ENCODE peak calls at places on chromosomes 7 and 10, in eight cellular contexts. I is K562, Z is GM12892, M is lower leg skin, S is IMR-90, H is suprapubic skin, L is upper lobe of left lung, R is adrenal gland. D is an unnamed sample.

GRCh38 chr10:77526861-77527617 is 110.6 kb downstream of the KCNMA1 start:
- DNase-seq in H (no peak), R (no peak), M (peak), L (no peak), I (no peak), S (no peak), Z (no peak), D (no peak)

GRCh38 chr7:70674268-70675025 is 457.5 kb upstream of the GALNT17 start:
- DNase-seq in S (no peak), L (no peak), I (no peak), M (no peak), R (no peak), H (no peak), Z (no peak), D (no peak)

GRCh38 chr10:34290412-34291082 is 524.5 kb downstream of the PARD3 start:
- DNase-seq in H (no peak), I (no peak), L (no peak), Z (no peak), S (peak), R (peak), M (no peak), D (peak)

GRCh38 chr10:77333610-77334340 is 303.8 kb downstream of the KCNMA1 start:
- DNase-seq in H (no peak), M (no peak), L (no peak), S (peak), I (no peak), R (no peak), Z (no peak), D (no peak)

GRCh38 chr7:112347088-112347487 is 103.2 kb upstream of the IFRD1 start:
- DNase-seq in M (no peak), R (no peak), L (no peak), S (no peak), Z (no peak), I (no peak), H (no peak), D (no peak)

GRCh38 chr7:142868188-142868811 is 13.4 kb downstream of the EPHB6 start:
- DNase-seq in L (peak), S (no peak), I (no peak), H (no peak), R (no peak), Z (no peak), M (peak), D (no peak)

GRCh38 chr7:156545989-156546388 is 94.6 kb upstream of the RNF32 start:
- DNase-seq in L (no peak), Z (no peak), M (no peak), H (no peak), S (no peak), R (no peak), I (no peak), D (no peak)

GRCh38 chr10:99834410-99834809 is 52.0 kb downstream of the ABCC2 start:
- DNase-seq in H (no peak), M (no peak), L (no peak), Z (no peak), I (no peak), S (peak), R (no peak), D (no peak)

GRCh38 chr10:44373341-44373995 is 11.4 kb downstream of the CXCL12 start:
- DNase-seq in I (no peak), H (no peak), R (no peak), S (no peak), L (peak), M (no peak), Z (no peak), D (no peak)

GRCh38 chr10:33066558-33067236 is 108.7 kb upstream of the ITGB1 start:
- DNase-seq in S (peak), M (no peak), Z (no peak), H (no peak), I (no peak), L (no peak), R (peak), D (no peak)

GRCh38 chr10:22325272-22325947 is 4.5 kb downstream of the BMI1 start:
- DNase-seq in R (peak), S (peak), H (peak), I (peak), Z (peak), L (peak), M (peak), D (peak)

GRCh38 chr10:97038688-97039087 is 147.1 kb downstream of the SLIT1 start:
- DNase-seq in S (no peak), I (no peak), Z (no peak), L (no peak), R (no peak), M (no peak), H (no peak), D (no peak)

GRCh38 chr7:77199008-77199966 is at the start of gene FGL2:
- DNase-seq in H (peak), Z (no peak), S (peak), M (peak), L (no peak), R (peak), I (no peak), D (peak)

GRCh38 chr10:88270061-88270808 is 312.9 kb downstream of the RNLS start:
- DNase-seq in Z (no peak), M (no peak), R (no peak), S (no peak), I (no peak), L (no peak), H (no peak), D (no peak)

GRCh38 chr10:48551796-48552591 is 52.9 kb downstream of the ARHGAP22 start:
- DNase-seq in R (peak), I (peak), M (peak), S (peak), H (no peak), Z (peak), L (no peak), D (no peak)

GRCh38 chr10:131184503-131184902 is 127.0 kb downstream of the TCERG1L start:
- DNase-seq in H (no peak), M (peak), R (no peak), L (no peak), S (no peak), Z (no peak), I (no peak), D (no peak)

GRCh38 chr10:118621304-118621942 is 26.0 kb upstream of the PRLHR start:
- DNase-seq in S (no peak), H (no peak), R (no peak), M (no peak), Z (no peak), L (peak), I (no peak), D (no peak)

GRCh38 chr7:28688651-28689050 is 269.5 kb downstream of the TRIL start:
- DNase-seq in R (no peak), H (no peak), I (no peak), S (peak), Z (no peak), M (no peak), L (no peak), D (no peak)

GRCh38 chr7:111394891-111395290 is 167.4 kb downstream of the IMMP2L start:
- DNase-seq in L (no peak), M (no peak), R (no peak), I (no peak), S (no peak), Z (no peak), H (no peak), D (no peak)

GRCh38 chr10:132701099-132701845 is 84.7 kb downstream of the NKX6-2 start:
- DNase-seq in I (no peak), M (peak), L (peak), Z (no peak), R (no peak), S (no peak), H (peak), D (no peak)

GRCh38 chr10:29181936-29182335 is 106.9 kb upstream of the LYZL1 start:
- DNase-seq in Z (no peak), I (no peak), M (no peak), L (no peak), S (peak), R (no peak), H (no peak), D (no peak)

GRCh38 chr10:101779544-101780186 is 3.6 kb downstream of the NPM3 start:
- DNase-seq in L (peak), I (no peak), Z (peak), M (peak), S (peak), R (peak), H (peak), D (peak)

GRCh38 chr7:23247602-23248335 is 1.2 kb downstream of the GPNMB start:
- DNase-seq in S (no peak), H (no peak), L (peak), Z (peak), M (peak), I (no peak), R (peak), D (peak)

GRCh38 chr7:40477094-40477493 is 342.3 kb downstream of the SUGCT start:
- DNase-seq in L (no peak), I (no peak), H (no peak), Z (no peak), R (no peak), S (no peak), M (no peak), D (no peak)

GRCh38 chr7:53325061-53325460 is 289.6 kb downstream of the POM121L12 start:
- DNase-seq in L (no peak), Z (no peak), M (no peak), I (no peak), S (no peak), R (no peak), H (no peak), D (no peak)

GRCh38 chr7:36219429-36219828 is 66.4 kb downstream of the EEPD1 start:
- DNase-seq in H (no peak), I (no peak), M (no peak), R (no peak), Z (no peak), S (no peak), L (no peak), D (no peak)

GRCh38 chr7:37234928-37235327 is 213.7 kb downstream of the ELMO1 start:
- DNase-seq in L (no peak), M (no peak), S (no peak), Z (no peak), I (no peak), H (no peak), R (no peak), D (no peak)

GRCh38 chr10:119306514-119306951 is 99.2 kb downstream of the GRK5 start:
- DNase-seq in H (no peak), I (peak), R (no peak), Z (peak), L (peak), M (no peak), S (no peak), D (peak)

GRCh38 chr10:110643670-110644597 is at the start of gene RBM20:
- DNase-seq in S (no peak), R (peak), I (peak), H (no peak), Z (peak), M (no peak), L (peak), D (peak)

GRCh38 chr10:75470901-75471300 is 39.5 kb downstream of the LRMDA start:
- DNase-seq in I (no peak), R (no peak), H (no peak), S (no peak), M (no peak), L (no peak), Z (no peak), D (peak)

GRCh38 chr7:75905785-75906604 is 9.0 kb upstream of the POR start:
- DNase-seq in L (no peak), I (no peak), M (peak), S (peak), H (peak), R (peak), Z (no peak), D (peak)

GRCh38 chr10:47035447-47036337 is 124.5 kb downstream of the PTPN20 start:
- DNase-seq in R (no peak), S (no peak), L (no peak), I (no peak), M (peak), H (peak), Z (no peak), D (no peak)

GRCh38 chr10:24726626-24727025 is 2.9 kb upstream of the ARHGAP21 start:
- DNase-seq in M (no peak), L (no peak), I (no peak), S (no peak), H (no peak), R (no peak), Z (no peak), D (no peak)

GRCh38 chr10:123860856-123861255 is 30.8 kb downstream of the CPXM2 start:
- DNase-seq in M (peak), Z (no peak), R (no peak), I (no peak), L (no peak), H (no peak), S (no peak), D (no peak)

GRCh38 chr7:81630600-81630999 is 139.2 kb downstream of the HGF start:
- DNase-seq in Z (no peak), R (no peak), I (no peak), H (no peak), S (no peak), M (no peak), L (no peak), D (no peak)

GRCh38 chr10:86888585-86889381 is 68.6 kb downstream of the MMRN2 start:
- DNase-seq in H (no peak), R (peak), M (no peak), L (no peak), Z (peak), S (peak), I (no peak), D (no peak)

DNA sequence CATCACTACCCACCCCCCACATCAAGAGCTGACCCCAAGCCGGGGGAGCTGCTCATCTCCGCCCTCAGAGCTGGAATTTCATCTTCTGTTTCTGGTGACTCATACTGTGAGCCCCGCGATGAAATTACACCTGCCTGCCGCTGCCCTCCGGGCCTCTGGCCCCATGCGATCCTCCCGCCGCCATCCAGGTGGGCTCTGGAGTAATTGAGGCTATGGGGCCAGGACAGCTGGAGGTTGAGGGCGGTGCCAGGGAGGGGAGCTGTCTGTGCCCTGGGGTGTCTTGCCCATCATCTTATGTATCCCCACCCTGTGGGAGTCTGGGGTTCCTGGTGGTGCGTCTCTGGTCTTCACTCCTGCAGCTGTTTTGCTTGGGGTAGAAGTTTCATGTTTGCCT is 9.0 kb downstream of the GTF2IRD1 start:
- DNase-seq in R (no peak), Z (no peak), L (no peak), M (no peak), S (no peak), H (no peak), I (no peak), D (no peak)
- TF ChIP-seq POLR2A in R (no peak), Z (no peak), L (no peak), M (no peak), S (no peak), H (no peak), I (no peak), D (no peak)

GRCh38 chr7:73830872-73831655 is at the start of gene CLDN4:
- DNase-seq in H (peak), S (no peak), M (peak), I (no peak), R (no peak), L (peak), Z (no peak), D (peak)
- TF ChIP-seq POLR2A in H (peak), S (no peak), M (no peak), I (no peak), R (no peak), L (no peak), Z (no peak), D (peak)

DNA sequence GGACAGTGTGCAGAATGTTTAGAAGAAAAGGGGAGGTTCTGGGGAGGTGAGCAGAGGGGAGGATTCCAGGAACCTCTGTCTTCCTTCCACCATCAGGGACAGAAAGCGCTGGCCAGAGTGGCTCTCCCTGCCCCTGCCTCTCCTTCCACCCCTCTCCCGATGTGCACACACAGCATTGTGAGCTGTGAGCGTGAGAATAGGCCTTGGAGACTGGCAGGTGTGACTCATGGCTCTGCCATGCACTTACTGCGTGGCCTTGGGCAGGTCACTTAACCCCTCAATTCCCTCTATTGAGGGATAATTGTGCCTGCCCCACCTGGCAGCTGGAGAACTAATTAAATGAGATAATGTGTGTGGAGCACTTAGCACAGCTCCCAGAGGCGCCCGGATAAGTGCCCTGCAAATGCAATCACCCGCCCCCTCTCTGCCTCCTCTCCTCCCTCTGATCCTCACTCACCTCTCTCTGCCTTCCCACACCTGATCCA is 115.4 kb downstream of the ZMIZ1 start:
- DNase-seq in I (no peak), L (no peak), M (no peak), H (no peak), R (peak), S (peak), Z (no peak), D (no peak)
- TF ChIP-seq POLR2A in I (no peak), L (no peak), M (no peak), H (no peak), R (no peak), S (no peak), Z (no peak), D (peak)

GRCh38 chr10:89278034-89278535 is 23.8 kb upstream of the IFIT2 start:
- DNase-seq in I (no peak), S (peak), L (no peak), R (peak), M (no peak), Z (no peak), H (peak), D (no peak)
- TF ChIP-seq POLR2A in I (no peak), S (no peak), L (no peak), R (no peak), M (no peak), Z (no peak), H (no peak), D (no peak)

GRCh38 chr7:74032191-74032490 is 4.2 kb downstream of the ELN start:
- DNase-seq in S (peak), M (no peak), I (no peak), Z (no peak), R (peak), L (no peak), H (no peak), D (no peak)
- TF ChIP-seq POLR2A in S (no peak), M (no peak), I (no peak), Z (no peak), R (no peak), L (no peak), H (no peak), D (no peak)

GRCh38 chr7:157853076-157853788 is 516.4 kb downstream of the DNAJB6 start:
- DNase-seq in H (no peak), I (no peak), R (no peak), L (no peak), Z (no peak), S (no peak), M (no peak), D (no peak)
- TF ChIP-seq POLR2A in H (no peak), I (no peak), R (no peak), L (no peak), Z (no peak), S (no peak), M (no peak), D (no peak)

GRCh38 chr10:93039721-93040120 is 20.9 kb upstream of the CYP26C1 start:
- DNase-seq in R (no peak), I (no peak), Z (no peak), H (no peak), M (no peak), L (no peak), S (peak), D (no peak)
- TF ChIP-seq POLR2A in R (no peak), I (no peak), Z (no peak), H (no peak), M (no peak), L (no peak), S (no peak), D (no peak)